ENCODE peak calls at places on chromosomes 12 and 14, in five cellular contexts. I, Y, N, R and E are unnamed samples.

GRCh38 chr14:61516957-61517356 is 178.4 kb upstream of the HIF1A start:
- DNase-seq in I (no peak), Y (no peak), N (no peak), R (no peak), E (no peak)

GRCh38 chr12:131829795-131830334 is 1.7 kb downstream of the MMP17 start:
- DNase-seq in I (no peak), Y (no peak), N (peak; percentile 81), R (peak; percentile 58), E (no peak)

GRCh38 chr12:130084359-130084758 is 77.9 kb upstream of the FZD10 start:
- DNase-seq in I (no peak), Y (no peak), N (no peak), R (no peak), E (no peak)

GRCh38 chr14:50678163-50678562 is 10.1 kb upstream of the SAV1 start:
- DNase-seq in I (no peak), Y (no peak), N (no peak), R (no peak), E (no peak)

GRCh38 chr14:61211476-61212262 is 69.5 kb downstream of the TMEM30B start:
- DNase-seq in I (no peak), Y (no peak), N (no peak), R (peak; percentile 5), E (no peak)

GRCh38 chr12:26798013-26798412 is 35.0 kb downstream of the ITPR2 start:
- DNase-seq in I (no peak), Y (no peak), N (no peak), R (no peak), E (no peak)

GRCh38 chr12:57896437-57897201 is 44.7 kb upstream of the ATP23 start:
- DNase-seq in I (no peak), Y (peak; percentile 90), N (peak; percentile 88), R (no peak), E (no peak)

GRCh38 chr14:22837059-22837749 is 819 bp downstream of the MMP14 start:
- DNase-seq in I (no peak), Y (peak; percentile 78), N (peak; percentile 83), R (peak; percentile 68), E (no peak)

GRCh38 chr14:100027771-100028490 is 37.3 kb upstream of the EVL start:
- DNase-seq in I (no peak), Y (no peak), N (no peak), R (no peak), E (no peak)

GRCh38 chr14:59215353-59215752 is 26.9 kb downstream of the DAAM1 start:
- DNase-seq in I (no peak), Y (peak; percentile 63), N (no peak), R (no peak), E (no peak)

GRCh38 chr12:121467638-121468403 is 67.9 kb downstream of the RNF34 start:
- DNase-seq in I (no peak), Y (peak; percentile 53), N (peak; percentile 89), R (no peak), E (no peak)

GRCh38 chr12:122989874-122990400 is 9.5 kb downstream of the ARL6IP4 start:
- DNase-seq in I (no peak), Y (no peak), N (peak; percentile 67), R (peak; percentile 16), E (no peak)

GRCh38 chr14:32933623-32933942 is 5.1 kb upstream of the NPAS3 start:
- DNase-seq in I (no peak), Y (no peak), N (no peak), R (no peak), E (no peak)

GRCh38 chr12:3216726-3217682 is 139.8 kb downstream of the TSPAN9 start:
- DNase-seq in I (no peak), Y (no peak), N (no peak), R (peak; percentile 80), E (no peak)

GRCh38 chr14:53925201-53925766 is 31.3 kb downstream of the BMP4 start:
- DNase-seq in I (no peak), Y (no peak), N (no peak), R (no peak), E (no peak)

GRCh38 chr14:60790850-60791249 is 56.3 kb downstream of the MNAT1 start:
- DNase-seq in I (no peak), Y (no peak), N (no peak), R (no peak), E (no peak)

GRCh38 chr12:63319936-63320633 is 169.1 kb upstream of the AVPR1A start:
- DNase-seq in I (no peak), Y (no peak), N (no peak), R (no peak), E (no peak)

GRCh38 chr12:62903151-62903550 is 31.8 kb downstream of the PPM1H start:
- DNase-seq in I (no peak), Y (no peak), N (no peak), R (no peak), E (no peak)

GRCh38 chr14:94485944-94486841 is 10.2 kb upstream of the SERPINA9 start:
- DNase-seq in I (no peak), Y (peak; percentile 55), N (peak; percentile 93), R (peak; percentile 29), E (peak; percentile 21)

GRCh38 chr12:65162609-65163008 is 6.8 kb upstream of the LEMD3 start:
- DNase-seq in I (no peak), Y (no peak), N (no peak), R (no peak), E (no peak)

GRCh38 chr14:101192661-101193000 is 289.1 kb upstream of the RTL1 start:
- DNase-seq in I (no peak), Y (no peak), N (no peak), R (no peak), E (no peak)

GRCh38 chr14:37230551-37231194 is 32.9 kb downstream of the MIPOL1 start:
- DNase-seq in I (no peak), Y (no peak), N (peak; percentile 26), R (peak; percentile 66), E (no peak)

GRCh38 chr12:60920841-60921495 is 1325.1 kb downstream of the SLC16A7 start:
- DNase-seq in I (no peak), Y (no peak), N (no peak), R (no peak), E (no peak)

GRCh38 chr12:25833657-25834056 is 124.8 kb upstream of the RASSF8 start:
- DNase-seq in I (no peak), Y (no peak), N (no peak), R (no peak), E (no peak)

GRCh38 chr12:48995061-48995879 is 3.9 kb downstream of the DDN start:
- DNase-seq in I (no peak), Y (peak; percentile 69), N (peak; percentile 98), R (peak; percentile 76), E (peak; percentile 39)

GRCh38 chr12:77847665-77848431 is 17.2 kb downstream of the NAV3 start:
- DNase-seq in I (no peak), Y (no peak), N (no peak), R (no peak), E (no peak)

GRCh38 chr12:14514946-14515345 is 52.7 kb downstream of the PLBD1 start:
- DNase-seq in I (no peak), Y (no peak), N (no peak), R (no peak), E (no peak)

GRCh38 chr14:65392296-65392695 is 20.2 kb upstream of the FUT8 start:
- DNase-seq in I (no peak), Y (no peak), N (no peak), R (no peak), E (no peak)

GRCh38 chr12:58369576-58369975 is 428.2 kb downstream of the ATP23 start:
- DNase-seq in I (no peak), Y (no peak), N (no peak), R (no peak), E (no peak)

GRCh38 chr14:95495538-95496025 is 20.9 kb downstream of the SYNE3 start:
- DNase-seq in I (no peak), Y (no peak), N (no peak), R (peak; percentile 84), E (no peak)

GRCh38 chr12:98341732-98342131 is 173.7 kb upstream of the TMPO start:
- DNase-seq in I (no peak), Y (no peak), N (no peak), R (no peak), E (no peak)

GRCh38 chr12:46675736-46676135 is 150.1 kb downstream of the SLC38A4 start:
- DNase-seq in I (no peak), Y (peak; percentile 28), N (peak; percentile 20), R (peak; percentile 45), E (no peak)

GRCh38 chr12:45401008-45401407 is 185.1 kb downstream of the ANO6 start:
- DNase-seq in I (no peak), Y (no peak), N (no peak), R (no peak), E (no peak)

GRCh38 chr14:89509891-89510290 is 92.9 kb upstream of the FOXN3 start:
- DNase-seq in I (no peak), Y (no peak), N (no peak), R (no peak), E (no peak)

GRCh38 chr12:49659753-49660152 is 36.4 kb downstream of the PRPF40B start:
- DNase-seq in I (no peak), Y (no peak), N (no peak), R (no peak), E (no peak)

GRCh38 chr12:11067514-11067913 is 5.4 kb upstream of the TAS2R46 start:
- DNase-seq in I (no peak), Y (peak; percentile 18), N (no peak), R (no peak), E (no peak)

GRCh38 chr14:95264271-95264973 is 55.3 kb downstream of the CLMN start:
- DNase-seq in I (no peak), Y (no peak), N (no peak), R (no peak), E (no peak)

GRCh38 chr14:23071244-23071974 is 14.1 kb upstream of the CDH24 start:
- DNase-seq in I (peak; percentile 67), Y (peak; percentile 80), N (peak; percentile 92), R (peak; percentile 92), E (peak; percentile 74)

GRCh38 chr14:86739761-86740160 is 1209.8 kb downstream of the FLRT2 start:
- DNase-seq in I (no peak), Y (no peak), N (peak; percentile 1), R (no peak), E (no peak)

GRCh38 chr12:68455676-68456345 is 123.6 kb upstream of the MDM1 start:
- DNase-seq in I (no peak), Y (no peak), N (no peak), R (peak; percentile 57), E (no peak)